ENCODE peak calls at places on chromosomes 11 and 22, in seven cellular contexts. One of them, this sample, is unnamed.

GRCh38 chr11:46380340-46381045 is 976 bp upstream of the MDK start:
- DNase-seq in GM19239: no peak
- DNase-seq in hepatocyte: peak
- DNase-seq in stimulated activated CD8-positive, alpha-beta memory T cell treated with anti-CD3 and anti-CD28 coated beads, Interleukin-7, amount 100 ng/mL, for 24 hours: peak
- DNase-seq in lower lobe of right lung: peak
- DNase-seq in CD8-positive, alpha-beta memory T cell: peak
- DNase-seq in neural crest cell: peak
- DNase-seq in this sample: peak

GRCh38 chr22:46256358-46256958 is 6.4 kb upstream of the CDPF1 start:
- DNase-seq in hepatocyte: no peak
- DNase-seq in CD8-positive, alpha-beta memory T cell: no peak
- DNase-seq in lower lobe of right lung: no peak
- DNase-seq in stimulated activated CD8-positive, alpha-beta memory T cell treated with anti-CD3 and anti-CD28 coated beads, Interleukin-7, amount 100 ng/mL, for 24 hours: no peak
- DNase-seq in GM19239: no peak
- DNase-seq in neural crest cell: no peak
- DNase-seq in this sample: no peak

GRCh38 chr22:45336971-45337431 is 27.3 kb downstream of the FAM118A start:
- DNase-seq in GM19239: no peak
- DNase-seq in hepatocyte: peak
- DNase-seq in neural crest cell: no peak
- DNase-seq in CD8-positive, alpha-beta memory T cell: no peak
- DNase-seq in lower lobe of right lung: peak
- DNase-seq in stimulated activated CD8-positive, alpha-beta memory T cell treated with anti-CD3 and anti-CD28 coated beads, Interleukin-7, amount 100 ng/mL, for 24 hours: no peak
- DNase-seq in this sample: peak

GRCh38 chr11:6353367-6353987 is 33.2 kb upstream of the CAVIN3 start:
- DNase-seq in GM19239: peak
- DNase-seq in stimulated activated CD8-positive, alpha-beta memory T cell treated with anti-CD3 and anti-CD28 coated beads, Interleukin-7, amount 100 ng/mL, for 24 hours: no peak
- DNase-seq in CD8-positive, alpha-beta memory T cell: peak
- DNase-seq in hepatocyte: peak
- DNase-seq in neural crest cell: peak
- DNase-seq in lower lobe of right lung: peak
- DNase-seq in this sample: peak

GRCh38 chr22:49926916-49927315 is 8.5 kb downstream of the CRELD2 start:
- DNase-seq in neural crest cell: no peak
- DNase-seq in CD8-positive, alpha-beta memory T cell: no peak
- DNase-seq in GM19239: no peak
- DNase-seq in stimulated activated CD8-positive, alpha-beta memory T cell treated with anti-CD3 and anti-CD28 coated beads, Interleukin-7, amount 100 ng/mL, for 24 hours: no peak
- DNase-seq in lower lobe of right lung: no peak
- DNase-seq in hepatocyte: no peak
- DNase-seq in this sample: no peak

GRCh38 chr11:78907636-78908035 is 333.0 kb upstream of the NARS2 start:
- DNase-seq in GM19239: no peak
- DNase-seq in lower lobe of right lung: no peak
- DNase-seq in CD8-positive, alpha-beta memory T cell: no peak
- DNase-seq in hepatocyte: peak
- DNase-seq in stimulated activated CD8-positive, alpha-beta memory T cell treated with anti-CD3 and anti-CD28 coated beads, Interleukin-7, amount 100 ng/mL, for 24 hours: no peak
- DNase-seq in neural crest cell: no peak
- DNase-seq in this sample: no peak

GRCh38 chr22:27238935-27239510 is 562.5 kb downstream of the MN1 start:
- DNase-seq in stimulated activated CD8-positive, alpha-beta memory T cell treated with anti-CD3 and anti-CD28 coated beads, Interleukin-7, amount 100 ng/mL, for 24 hours: no peak
- DNase-seq in neural crest cell: no peak
- DNase-seq in hepatocyte: peak
- DNase-seq in lower lobe of right lung: peak
- DNase-seq in GM19239: no peak
- DNase-seq in CD8-positive, alpha-beta memory T cell: no peak
- DNase-seq in this sample: peak

GRCh38 chr22:41256898-41257260 is 16.1 kb upstream of the CHADL start:
- DNase-seq in lower lobe of right lung: no peak
- DNase-seq in GM19239: no peak
- DNase-seq in stimulated activated CD8-positive, alpha-beta memory T cell treated with anti-CD3 and anti-CD28 coated beads, Interleukin-7, amount 100 ng/mL, for 24 hours: no peak
- DNase-seq in neural crest cell: no peak
- DNase-seq in CD8-positive, alpha-beta memory T cell: no peak
- DNase-seq in hepatocyte: no peak
- DNase-seq in this sample: peak